ENCODE peak calls at places on chromosome 6, in seven cellular contexts. X is HL-60, E is A549, S is GM23338, T is psoas muscle, M is ovary, W is fibroblast of lung. B is an unnamed sample.

GRCh38 chr6:137471951-137472350 is 22.2 kb downstream of the OLIG3 start:
- DNase-seq in S (no peak), E (no peak), X (no peak), M (no peak), T (no peak), W (no peak), B (no peak)

GRCh38 chr6:137728386-137729349 is 138.4 kb upstream of the TNFAIP3 start:
- DNase-seq in E (peak; percentile 25), S (no peak), M (no peak), X (no peak), T (peak; percentile 46), W (peak; percentile 78), B (peak; percentile 63)

GRCh38 chr6:39416728-39417127 is 94.2 kb upstream of the KCNK16 start:
- DNase-seq in S (no peak), E (peak; percentile 37), W (no peak), T (peak; percentile 18), M (no peak), X (no peak), B (peak; percentile 49)

GRCh38 chr6:169212897-169213813 is 40.5 kb downstream of the THBS2 start:
- DNase-seq in X (peak; percentile 86), S (peak; percentile 88), W (peak; percentile 90), M (peak; percentile 92), T (peak; percentile 93), E (peak; percentile 87), B (no peak)

GRCh38 chr6:11277275-11278206 is 45.1 kb upstream of the NEDD9 start:
- DNase-seq in X (no peak), T (no peak), W (peak; percentile 64), M (no peak), E (peak; percentile 55), S (peak; percentile 88), B (peak; percentile 72)

GRCh38 chr6:75081920-75082319 is 123.9 kb downstream of the COL12A1 start:
- DNase-seq in X (no peak), M (no peak), E (no peak), W (peak; percentile 66), S (no peak), T (no peak), B (no peak)

GRCh38 chr6:90080876-90081464 is 186.7 kb downstream of the GJA10 start:
- DNase-seq in S (no peak), X (no peak), T (no peak), W (no peak), E (no peak), M (no peak), B (no peak)

GRCh38 chr6:98641929-98642328 is 192.4 kb upstream of the POU3F2 start:
- DNase-seq in M (no peak), E (no peak), S (no peak), X (no peak), W (no peak), T (no peak), B (no peak)

GRCh38 chr6:146670161-146670560 is 71.4 kb downstream of the ADGB start:
- DNase-seq in S (no peak), E (no peak), X (no peak), W (peak; percentile 2), T (no peak), M (no peak), B (no peak)

GRCh38 chr6:40425192-40425919 is 161.8 kb downstream of the LRFN2 start:
- DNase-seq in T (no peak), X (no peak), S (no peak), M (no peak), W (no peak), E (no peak), B (no peak)

GRCh38 chr6:134028438-134028837 is 24.0 kb downstream of the SLC2A12 start:
- DNase-seq in X (no peak), E (no peak), T (no peak), W (no peak), M (no peak), S (no peak), B (no peak)

GRCh38 chr6:160028487-160029275 is 59.8 kb downstream of the IGF2R start:
- DNase-seq in S (no peak), W (no peak), X (no peak), M (no peak), T (no peak), E (no peak), B (no peak)

GRCh38 chr6:143538374-143538773 is 26.9 kb upstream of the FUCA2 start:
- DNase-seq in X (no peak), M (no peak), S (no peak), E (no peak), W (no peak), T (no peak), B (no peak)

GRCh38 chr6:87341899-87342298 is 2.7 kb upstream of the C6orf163 start:
- DNase-seq in E (no peak), X (no peak), T (no peak), M (no peak), S (no peak), W (no peak), B (no peak)

GRCh38 chr6:36956111-36956820 is 1.7 kb downstream of the PI16 start:
- DNase-seq in X (no peak), T (no peak), S (no peak), M (no peak), W (no peak), E (no peak), B (no peak)

GRCh38 chr6:132962936-132963579 is 148.7 kb downstream of the RPS12 start:
- DNase-seq in X (peak; percentile 1), T (peak; percentile 65), M (peak; percentile 58), W (peak; percentile 76), E (peak; percentile 59), S (peak; percentile 93), B (no peak)

GRCh38 chr6:69937402-69938131 is 71.2 kb downstream of the COL19A1 start:
- DNase-seq in M (no peak), E (no peak), T (no peak), X (no peak), W (no peak), S (no peak), B (no peak)

GRCh38 chr6:138086573-138087196 is 20.5 kb downstream of the PERP start:
- DNase-seq in S (peak; percentile 72), E (peak; percentile 75), W (peak; percentile 32), M (no peak), T (no peak), X (no peak), B (no peak)

GRCh38 chr6:31493875-31494694 is 3.9 kb upstream of the MICB start:
- DNase-seq in M (peak; percentile 59), X (peak; percentile 60), S (peak; percentile 93), W (peak; percentile 76), E (peak; percentile 70), T (peak; percentile 80), B (no peak)

GRCh38 chr6:110642711-110643110 is 166.3 kb upstream of the SLC22A16 start:
- DNase-seq in M (no peak), T (no peak), S (no peak), E (no peak), W (no peak), X (no peak), B (no peak)

GRCh38 chr6:56549014-56549413 is 93.7 kb downstream of the DST start:
- DNase-seq in E (no peak), T (no peak), S (peak; percentile 27), W (peak; percentile 66), M (no peak), X (no peak), B (no peak)

GRCh38 chr6:37019065-37019450 is 13.6 kb downstream of the FGD2 start:
- DNase-seq in M (no peak), T (no peak), X (no peak), E (no peak), S (no peak), W (no peak), B (no peak)

GRCh38 chr6:54204921-54205511 is 93.8 kb downstream of the MLIP start:
- DNase-seq in S (no peak), E (no peak), M (no peak), T (no peak), X (no peak), W (no peak), B (no peak)

GRCh38 chr6:136959471-136959891 is 37.4 kb downstream of the SLC35D3 start:
- DNase-seq in E (no peak), M (no peak), S (peak; percentile 68), X (no peak), W (no peak), T (no peak), B (no peak)

GRCh38 chr6:138724015-138724414 is 49.6 kb upstream of the CCDC28A start:
- DNase-seq in S (no peak), W (peak; percentile 13), T (peak; percentile 27), X (no peak), E (no peak), M (no peak), B (no peak)

GRCh38 chr6:153145591-153145990 is 14.5 kb upstream of the RGS17 start:
- DNase-seq in X (no peak), W (no peak), T (no peak), S (peak; percentile 56), M (no peak), E (no peak), B (no peak)

GRCh38 chr6:113829702-113830058 is 27.5 kb upstream of the MARCKS start:
- DNase-seq in X (no peak), E (no peak), T (no peak), W (no peak), S (peak; percentile 21), M (no peak), B (peak; percentile 75)

DNA sequence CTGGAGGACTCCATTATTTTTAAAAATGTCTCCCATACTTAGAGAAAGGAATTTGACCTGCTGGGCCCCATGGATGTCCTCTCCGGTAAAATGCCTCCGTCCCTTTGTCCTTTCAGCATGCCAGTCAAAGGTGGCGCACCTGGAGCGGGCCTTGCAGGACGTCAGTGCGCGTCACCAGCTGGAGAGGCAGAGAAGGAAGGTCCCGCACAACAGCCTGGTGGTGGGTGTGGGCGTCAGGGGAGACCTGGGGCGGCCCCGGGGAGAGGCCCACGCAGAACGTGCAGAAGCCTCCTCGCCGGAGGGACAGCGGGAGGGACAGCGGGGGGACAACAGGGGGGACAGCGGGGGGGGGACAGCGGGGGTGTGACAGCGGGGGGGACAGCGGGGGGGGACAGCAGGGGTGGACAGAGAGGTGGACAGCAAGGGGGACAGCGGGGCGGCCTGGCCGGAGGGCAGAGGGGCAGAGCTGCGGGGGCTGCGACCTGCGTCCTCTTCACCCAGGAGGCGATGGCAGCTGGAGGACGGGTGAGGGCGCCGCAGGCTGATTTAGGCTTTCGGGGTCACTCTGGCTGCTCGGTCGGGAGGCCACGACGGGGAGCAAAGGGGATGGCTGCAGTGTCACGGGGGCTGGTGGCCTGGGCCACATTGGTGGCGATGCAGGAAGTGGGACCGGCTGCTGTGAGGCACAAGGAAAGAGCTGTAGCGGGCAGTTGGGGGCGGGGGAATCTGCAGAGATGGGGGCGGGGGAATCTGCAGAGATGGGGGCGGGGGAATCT is 859 bp upstream of the KIF25 start:
- DNase-seq in S (peak; percentile 75), X (no peak), M (no peak), W (no peak), T (no peak), E (peak; percentile 22), B (no peak)
- TF ChIP-seq CTCF in S (peak; percentile 13), X (no peak), M (no peak), W (no peak), T (no peak), E (no peak), B (no peak)

GRCh38 chr6:100913400-100914276 is 32.5 kb upstream of the ASCC3 start:
- DNase-seq in X (no peak), M (no peak), E (no peak), T (no peak), W (no peak), S (peak; percentile 69), B (no peak)
- H3K4me3 ChIP-seq in X (no peak overlapping the region), M (no peak overlapping the region), E (no peak overlapping the region), T (no peak overlapping the region), W (no peak overlapping the region), S (peak overlapping the region; percentile 48), B (no peak overlapping the region)

GRCh38 chr6:14280766-14281293 is 163.3 kb downstream of the CD83 start:
- DNase-seq in E (no peak), X (no peak), W (no peak), S (peak; percentile 60), M (no peak), T (no peak), B (no peak)
- TF ChIP-seq CTCF in E (no peak), X (no peak), W (no peak), S (peak; percentile 60), M (no peak), T (no peak), B (no peak)

GRCh38 chr6:129708496-129709216 is 1.3 kb downstream of the ARHGAP18 start:
- DNase-seq in S (no peak), T (no peak), X (no peak), W (no peak), M (no peak), E (no peak), B (no peak)
- H3K4me3 ChIP-seq in S (no peak overlapping the region), T (peak overlapping the region; percentile 73), X (no peak overlapping the region), W (peak overlapping the region; percentile 88), M (peak overlapping the region; percentile 39), E (peak overlapping the region; percentile 62), B (peak overlapping the region; percentile 86)